ENCODE peak calls at places on chromosomes 16 and 17, in six cellular contexts. R, E, K, F, Z and G are unnamed samples.

GRCh38 chr17:75720656-75721462 is at the start of gene ITGB4:
- DNase-seq in F (no peak), R (peak), K (peak), Z (peak), E (peak), G (peak)

GRCh38 chr16:84356176-84356575 is 12.2 kb upstream of the ATP2C2 start:
- DNase-seq in K (no peak), R (no peak), F (no peak), E (no peak), Z (no peak), G (no peak)

GRCh38 chr17:48043171-48043570 is 5.0 kb upstream of the NFE2L1 start:
- DNase-seq in F (no peak), E (no peak), R (no peak), Z (no peak), K (no peak), G (no peak)

GRCh38 chr16:83971165-83972130 is 3.4 kb downstream of the NECAB2 start:
- DNase-seq in Z (peak), F (no peak), R (no peak), K (no peak), E (no peak), G (peak)

GRCh38 chr16:66953462-66954096 is 7.5 kb upstream of the CES3 start:
- DNase-seq in Z (no peak), R (no peak), F (no peak), E (no peak), K (no peak), G (no peak)

GRCh38 chr17:77404812-77405581 is 264.2 kb downstream of the SEC14L1 start:
- DNase-seq in K (peak), E (no peak), Z (peak), F (no peak), R (peak), G (no peak)

GRCh38 chr16:66478733-66479511 is 51.8 kb downstream of the BEAN1 start:
- DNase-seq in R (peak), F (no peak), Z (peak), E (no peak), K (peak), G (peak)

GRCh38 chr16:65463652-65464260 is 341.9 kb upstream of the CDH11 start:
- DNase-seq in K (no peak), R (no peak), F (no peak), Z (no peak), E (no peak), G (no peak)

GRCh38 chr16:56282455-56282854 is 91.2 kb downstream of the GNAO1 start:
- DNase-seq in F (no peak), E (no peak), Z (no peak), K (no peak), R (no peak), G (no peak)

GRCh38 chr17:42675348-42675983 is 1.3 kb downstream of the PLEKHH3 start:
- DNase-seq in K (no peak), F (no peak), Z (peak), R (no peak), E (no peak), G (peak)

GRCh38 chr17:40553694-40554534 is 11.4 kb downstream of the CCR7 start:
- DNase-seq in E (no peak), Z (peak), F (peak), K (no peak), R (no peak), G (no peak)

GRCh38 chr16:75241412-75241811 is 10.0 kb downstream of the BCAR1 start:
- DNase-seq in E (no peak), K (no peak), Z (peak), F (no peak), R (no peak), G (no peak)

GRCh38 chr17:32523017-32523680 is 36.4 kb downstream of the CDK5R1 start:
- DNase-seq in F (no peak), Z (no peak), K (no peak), R (peak), E (no peak), G (peak)

GRCh38 chr16:79672524-79672923 is 72.0 kb upstream of the MAF start:
- DNase-seq in F (no peak), Z (no peak), K (no peak), E (no peak), R (no peak), G (peak)

GRCh38 chr17:17132746-17133145 is 73.4 kb downstream of the PLD6 start:
- DNase-seq in Z (no peak), K (no peak), F (no peak), R (no peak), E (no peak), G (no peak)

GRCh38 chr16:3580686-3581085 is 3.5 kb upstream of the NLRC3 start:
- DNase-seq in E (no peak), F (no peak), R (no peak), K (no peak), Z (no peak), G (no peak)

GRCh38 chr17:79338589-79338988 is 264.0 kb downstream of the ENGASE start:
- DNase-seq in K (no peak), E (no peak), Z (no peak), R (no peak), F (no peak), G (no peak)

GRCh38 chr17:15457723-15458094 is 9.7 kb downstream of the CDRT4 start:
- DNase-seq in K (no peak), E (no peak), R (no peak), F (no peak), Z (no peak), G (no peak)

GRCh38 chr17:9982159-9982558 is 77.1 kb upstream of the RCVRN start:
- DNase-seq in E (no peak), Z (no peak), F (no peak), R (no peak), K (no peak), G (peak)